ENCODE peak calls at places on chromosomes 12 and 14, in six cellular contexts. R is tibial artery; Z is GM23338; Q is left ventricle myocardium inferior; W is stimulated activated CD4-positive, alpha-beta T cell treated with anti-CD3 and anti-CD28 coated beads, TNF-alpha, amount 100 ng/mL, for 4 hours; Y is cardiac muscle cell. A is an unnamed sample.
A peak's percentile ranks its signal among the peaks of the same experiment; 100 is the strongest.

GRCh38 chr14:77189479-77189878 is 7.9 kb downstream of the TMEM63C start:
- DNase-seq in R (no peak), Z (no peak), Q (no peak), W (no peak), Y (no peak), A (no peak)

GRCh38 chr14:100533647-100534485 is 53.4 kb downstream of the BEGAIN start:
- DNase-seq in R (peak; percentile 63), Z (no peak), Q (peak; percentile 16), W (no peak), Y (no peak), A (no peak)

GRCh38 chr14:94058674-94059138 is 22.3 kb downstream of the DDX24 start:
- DNase-seq in R (no peak), Z (no peak), Q (no peak), W (no peak), Y (no peak), A (no peak)

GRCh38 chr12:96371138-96371786 is 29.0 kb downstream of the CDK17 start:
- DNase-seq in R (no peak), Z (no peak), Q (no peak), W (no peak), Y (no peak), A (no peak)

GRCh38 chr12:60101715-60102114 is 505.9 kb downstream of the SLC16A7 start:
- DNase-seq in R (no peak), Z (no peak), Q (no peak), W (no peak), Y (no peak), A (no peak)

GRCh38 chr12:114480309-114481199 is 74.6 kb upstream of the TBX5 start:
- DNase-seq in R (no peak), Z (peak; percentile 43), Q (no peak), W (no peak), Y (no peak), A (peak; percentile 12)

GRCh38 chr12:101748907-101749306 is 9.6 kb upstream of the SYCP3 start:
- DNase-seq in R (no peak), Z (no peak), Q (no peak), W (no peak), Y (no peak), A (no peak)

GRCh38 chr14:34781242-34781641 is 66.8 kb upstream of the CFL2 start:
- DNase-seq in R (no peak), Z (no peak), Q (no peak), W (no peak), Y (no peak), A (no peak)

GRCh38 chr12:80625901-80626300 is 81.5 kb upstream of the MYF6 start:
- DNase-seq in R (no peak), Z (no peak), Q (no peak), W (no peak), Y (no peak), A (no peak)

GRCh38 chr14:64502476-64503183 is 1.0 kb downstream of the ZBTB25 start:
- DNase-seq in R (no peak), Z (peak; percentile 50), Q (no peak), W (no peak), Y (peak; percentile 24), A (no peak)

GRCh38 chr14:36271939-36272907 is 48.2 kb downstream of the MBIP start:
- DNase-seq in R (no peak), Z (peak; percentile 56), Q (no peak), W (no peak), Y (no peak), A (no peak)

GRCh38 chr14:106051790-106052189 is 525.4 kb downstream of the TMEM121 start:
- DNase-seq in R (no peak), Z (no peak), Q (no peak), W (no peak), Y (no peak), A (no peak)

GRCh38 chr12:74641262-74641661 is 103.6 kb downstream of the ATXN7L3B start:
- DNase-seq in R (no peak), Z (no peak), Q (no peak), W (no peak), Y (no peak), A (no peak)

GRCh38 chr12:120075034-120075616 is 41.4 kb downstream of the RAB35 start:
- DNase-seq in R (no peak), Z (no peak), Q (no peak), W (no peak), Y (no peak), A (no peak)

GRCh38 chr12:96146747-96147146 is 47.4 kb upstream of the ELK3 start:
- DNase-seq in R (no peak), Z (no peak), Q (no peak), W (no peak), Y (no peak), A (no peak)

GRCh38 chr12:124036117-124037109 is 63.4 kb downstream of the ZNF664 start:
- DNase-seq in R (no peak), Z (peak; percentile 69), Q (no peak), W (no peak), Y (peak; percentile 58), A (no peak)

GRCh38 chr12:46131729-46132128 is 137.1 kb downstream of the SLC38A1 start:
- DNase-seq in R (no peak), Z (peak; percentile 80), Q (no peak), W (no peak), Y (peak; percentile 37), A (no peak)

GRCh38 chr14:89425931-89426330 is 8.9 kb upstream of the FOXN3 start:
- DNase-seq in R (peak; percentile 74), Z (no peak), Q (no peak), W (no peak), Y (no peak), A (no peak)

GRCh38 chr14:55581011-55581806 is 1.2 kb downstream of the KTN1 start:
- DNase-seq in R (no peak), Z (peak; percentile 72), Q (peak; percentile 44), W (peak; percentile 15), Y (peak; percentile 63), A (no peak)

GRCh38 chr12:106584104-106585064 is 1.6 kb downstream of the RFX4 start:
- DNase-seq in R (no peak), Z (peak; percentile 55), Q (no peak), W (no peak), Y (peak; percentile 63), A (no peak)

GRCh38 chr12:52243774-52244614 is 11.0 kb downstream of the KRT7 start:
- DNase-seq in R (peak; percentile 94), Z (no peak), Q (peak; percentile 51), W (peak; percentile 23), Y (no peak), A (peak; percentile 81)

GRCh38 chr12:95546491-95546813 is 4.8 kb downstream of the USP44 start:
- DNase-seq in R (no peak), Z (peak; percentile 44), Q (no peak), W (no peak), Y (no peak), A (no peak)

GRCh38 chr14:35829449-35829848 is 3.3 kb downstream of the BRMS1L start:
- DNase-seq in R (no peak), Z (no peak), Q (no peak), W (no peak), Y (no peak), A (no peak)

GRCh38 chr14:89773644-89774316 is 180.8 kb downstream of the EFCAB11 start:
- DNase-seq in R (no peak), Z (peak; percentile 75), Q (peak; percentile 46), W (peak; percentile 43), Y (peak; percentile 40), A (no peak)

GRCh38 chr12:88889326-88890110 is 309.2 kb upstream of the KITLG start:
- DNase-seq in R (no peak), Z (no peak), Q (no peak), W (no peak), Y (no peak), A (no peak)

GRCh38 chr12:28424965-28425364 is 234.7 kb downstream of the CCDC91 start:
- DNase-seq in R (no peak), Z (no peak), Q (peak; percentile 23), W (no peak), Y (peak; percentile 16), A (no peak)

A was measured in NCI-H2029.